ENCODE peak calls at places on chromosomes 6 and 20, in eight cellular contexts. C, M, R, X, S, N, V and J are unnamed samples.

GRCh38 chr6:105642708-105643107 is 239.8 kb upstream of the PREP start:
- DNase-seq in C (no peak), M (peak), R (no peak), X (no peak), S (no peak), N (no peak), V (peak), J (peak)

GRCh38 chr6:139708342-139709199 is 334.1 kb upstream of the CITED2 start:
- DNase-seq in C (peak), M (peak), R (no peak), X (no peak), S (no peak), N (peak), V (peak), J (peak)

GRCh38 chr20:12012241-12013222 is 94.8 kb downstream of the BTBD3 start:
- DNase-seq in C (peak), M (peak), R (no peak), X (peak), S (no peak), N (peak), V (peak), J (peak)

GRCh38 chr6:7175463-7175862 is 67.7 kb downstream of the RREB1 start:
- DNase-seq in C (peak), M (no peak), R (no peak), X (no peak), S (no peak), N (peak), V (peak), J (no peak)

GRCh38 chr20:35144694-35145093 is 2.4 kb downstream of the EDEM2 start:
- DNase-seq in C (no peak), M (no peak), R (no peak), X (no peak), S (no peak), N (no peak), V (no peak), J (no peak)

GRCh38 chr6:14819840-14820420 is 425.9 kb upstream of the JARID2 start:
- DNase-seq in C (no peak), M (no peak), R (no peak), X (no peak), S (no peak), N (no peak), V (no peak), J (no peak)

GRCh38 chr20:37907677-37908397 is 4.9 kb downstream of the VSTM2L start:
- DNase-seq in C (peak), M (peak), R (no peak), X (no peak), S (no peak), N (no peak), V (peak), J (peak)

GRCh38 chr6:23563329-23563728 is 562.7 kb upstream of the NRSN1 start:
- DNase-seq in C (no peak), M (no peak), R (no peak), X (no peak), S (no peak), N (no peak), V (no peak), J (no peak)

GRCh38 chr20:37640600-37641561 is 52.9 kb upstream of the CTNNBL1 start:
- DNase-seq in C (peak), M (peak), R (no peak), X (no peak), S (no peak), N (no peak), V (no peak), J (no peak)

GRCh38 chr6:170050591-170051041 is 240.3 kb downstream of the DLL1 start:
- DNase-seq in C (no peak), M (no peak), R (no peak), X (no peak), S (no peak), N (no peak), V (no peak), J (no peak)

GRCh38 chr6:2127484-2127911 is 117.9 kb downstream of the GMDS start:
- DNase-seq in C (no peak), M (no peak), R (no peak), X (peak), S (peak), N (no peak), V (no peak), J (no peak)

GRCh38 chr6:3310710-3311109 is 52.0 kb downstream of the PSMG4 start:
- DNase-seq in C (no peak), M (peak), R (no peak), X (no peak), S (no peak), N (no peak), V (no peak), J (no peak)

GRCh38 chr20:23156170-23156841 is 70.2 kb upstream of the CD93 start:
- DNase-seq in C (peak), M (peak), R (no peak), X (peak), S (no peak), N (no peak), V (peak), J (peak)

GRCh38 chr20:38863024-38863851 is 57.7 kb downstream of the PPP1R16B start:
- DNase-seq in C (no peak), M (no peak), R (no peak), X (no peak), S (no peak), N (no peak), V (no peak), J (no peak)

GRCh38 chr6:52815167-52816092 is 11.8 kb upstream of the GSTA1 start:
- DNase-seq in C (peak), M (peak), R (no peak), X (peak), S (no peak), N (peak), V (peak), J (peak)

GRCh38 chr6:96795481-96795880 is 41.8 kb downstream of the GPR63 start:
- DNase-seq in C (no peak), M (no peak), R (no peak), X (no peak), S (no peak), N (no peak), V (no peak), J (no peak)

GRCh38 chr20:14986656-14987055 is 649.2 kb upstream of the FLRT3 start:
- DNase-seq in C (no peak), M (no peak), R (no peak), X (no peak), S (no peak), N (no peak), V (no peak), J (no peak)

GRCh38 chr6:33744001-33744848 is 2.5 kb downstream of the IP6K3 start:
- DNase-seq in C (peak), M (peak), R (peak), X (peak), S (peak), N (peak), V (peak), J (peak)

GRCh38 chr20:58665606-58666005 is 14.5 kb downstream of the STX16 start:
- DNase-seq in C (no peak), M (no peak), R (no peak), X (no peak), S (peak), N (no peak), V (no peak), J (no peak)

GRCh38 chr20:51108638-51109363 is 85.9 kb upstream of the KCNG1 start:
- DNase-seq in C (no peak), M (no peak), R (no peak), X (no peak), S (no peak), N (no peak), V (no peak), J (no peak)
- H3K4me3 ChIP-seq in C (no peak), M (no peak), R (no peak), X (no peak), S (no peak), N (no peak), V (no peak), J (no peak)

DNA sequence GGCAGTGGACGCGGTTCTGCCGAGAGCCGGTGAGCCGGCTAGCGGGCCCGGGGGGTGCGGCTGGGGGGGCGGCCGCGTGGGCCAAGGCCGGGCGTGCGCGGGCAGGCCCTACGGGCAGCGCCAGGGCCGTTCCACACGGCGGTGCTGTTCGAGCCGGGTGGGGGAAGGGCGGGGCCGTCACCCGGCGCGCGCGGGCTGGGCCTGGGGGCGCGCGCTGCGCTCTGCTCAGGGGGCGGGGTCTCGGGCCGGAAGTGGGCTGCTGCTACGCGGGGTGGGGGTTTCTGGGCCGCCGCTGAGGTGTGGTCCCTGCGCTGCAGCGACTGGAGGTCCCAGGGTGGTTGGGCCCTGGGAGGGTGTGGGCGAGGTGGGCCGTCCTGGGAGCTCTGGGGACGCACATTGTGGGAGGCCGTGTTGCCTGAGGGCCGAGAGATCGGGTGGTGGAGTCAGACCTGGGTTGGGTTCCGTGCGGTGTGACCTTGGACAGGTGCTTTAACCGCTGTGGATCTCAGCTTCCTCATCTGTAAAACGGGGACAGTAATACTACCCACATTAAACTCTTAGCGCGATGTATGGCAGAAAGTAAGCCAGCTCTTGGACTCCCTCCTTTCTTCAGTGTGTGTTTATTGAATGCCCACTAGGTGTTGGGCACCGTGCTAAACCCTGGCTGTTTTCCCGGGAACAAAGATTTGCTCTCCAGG is 395 bp downstream of the MAPRE1 start:
- DNase-seq in C (peak), M (no peak), R (peak), X (no peak), S (peak), N (peak), V (peak), J (peak)
- TF ChIP-seq CTCF in C (peak), M (no peak), R (no peak), X (no peak), S (no peak), N (no peak), V (no peak), J (no peak)

DNA sequence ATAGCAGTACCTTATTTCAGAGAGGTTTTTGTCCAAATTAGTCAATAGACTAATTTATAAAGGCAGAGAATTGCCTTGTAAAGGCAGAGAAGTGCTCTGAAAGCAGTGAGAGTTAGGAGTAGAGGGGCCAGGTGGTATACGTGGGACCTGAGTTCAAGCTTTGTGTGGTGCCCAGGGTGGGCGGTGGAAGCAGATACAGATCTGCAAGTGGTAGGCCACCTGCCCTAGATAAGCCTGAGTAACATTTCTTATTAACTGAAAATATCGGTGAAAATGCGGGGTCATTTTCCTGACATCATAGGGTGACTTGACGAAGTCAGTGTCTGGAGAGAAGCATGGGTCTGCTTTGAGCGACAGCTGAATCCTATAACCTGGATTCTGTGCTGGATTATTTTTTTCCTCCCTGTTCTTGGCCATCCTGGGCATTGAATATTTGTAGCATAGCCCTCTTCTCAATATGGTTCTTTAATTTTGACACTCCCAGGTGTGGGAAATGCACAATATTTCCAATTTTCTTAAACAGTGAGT is 62.2 kb upstream of the SUPT3H start:
- DNase-seq in C (no peak), M (no peak), R (no peak), X (no peak), S (no peak), N (no peak), V (no peak), J (no peak)
- H3K4me3 ChIP-seq in C (no peak), M (no peak), R (no peak), X (no peak), S (no peak), N (no peak), V (no peak), J (no peak)

GRCh38 chr6:98586163-98586562 is 248.2 kb upstream of the POU3F2 start:
- DNase-seq in C (no peak), M (no peak), R (no peak), X (no peak), S (no peak), N (no peak), V (no peak), J (no peak)
- TF ChIP-seq CTCF in C (no peak), M (no peak), R (no peak), X (no peak), S (no peak), N (no peak), V (no peak), J (no peak)

DNA sequence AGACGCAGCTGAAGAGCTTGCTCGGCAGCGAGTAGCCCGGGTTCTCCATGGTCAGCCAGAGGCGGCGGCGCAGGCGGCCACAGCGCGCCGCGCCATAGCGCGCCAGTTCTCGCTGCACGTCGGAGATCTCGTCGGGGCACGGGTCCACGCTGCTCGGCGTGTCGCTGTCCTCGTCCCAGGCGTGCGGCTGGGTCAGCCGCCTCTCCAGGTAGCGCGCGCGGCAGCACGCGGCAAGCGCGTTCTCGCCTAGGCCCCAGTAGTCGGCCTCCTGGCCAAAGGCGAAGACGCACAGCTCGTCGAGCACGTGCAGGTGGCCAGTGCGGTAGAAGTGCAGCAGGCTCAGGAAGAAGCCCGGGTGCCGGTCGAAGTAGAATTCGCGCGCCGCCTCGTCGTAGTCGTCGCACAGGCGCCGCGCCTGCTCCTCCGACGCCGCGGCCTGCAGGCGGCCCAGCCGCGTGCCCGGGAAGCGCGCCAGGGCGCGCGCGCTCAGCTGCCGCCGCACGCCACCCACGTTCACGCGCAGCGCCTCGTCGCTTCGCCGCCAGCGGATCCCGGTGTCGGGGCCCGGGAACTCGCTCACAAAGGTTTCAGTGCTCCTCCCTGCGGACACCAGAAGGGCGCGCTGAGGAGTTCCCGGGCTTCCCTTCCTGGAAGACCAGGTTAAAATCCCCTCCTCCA is 2.7 kb downstream of the KCNS1 start:
- DNase-seq in C (no peak), M (no peak), R (no peak), X (no peak), S (no peak), N (peak), V (no peak), J (peak)
- H3K4me3 ChIP-seq in C (peak), M (no peak), R (no peak), X (no peak), S (peak), N (no peak), V (peak), J (no peak)